ENCODE peak calls at places on chromosomes 7 and 10, in seven cellular contexts. M is heart right ventricle, G is H1, K is A549, P is GM23338, B is keratinocyte, C is brain microvascular endothelial cell. J is an unnamed sample.

GRCh38 chr10:68560201-68560915 is at the start of gene TET1:
- DNase-seq in K (peak), B (no peak), C (peak), M (peak), G (peak), P (peak), J (no peak)

GRCh38 chr7:115008465-115009114 is 86.7 kb downstream of the MDFIC start:
- DNase-seq in C (peak), B (no peak), M (peak), G (no peak), P (no peak), K (no peak), J (no peak)

GRCh38 chr7:137840183-137840779 is 6.5 kb downstream of the DGKI start:
- DNase-seq in B (no peak), P (peak), M (no peak), K (no peak), C (no peak), G (no peak), J (no peak)

GRCh38 chr10:12954866-12955265 is 46.6 kb downstream of the CCDC3 start:
- DNase-seq in C (no peak), G (no peak), B (no peak), K (no peak), P (no peak), M (no peak), J (no peak)

GRCh38 chr10:35690534-35690933 is 48.4 kb upstream of the FZD8 start:
- DNase-seq in M (no peak), G (no peak), K (no peak), C (no peak), B (no peak), P (no peak), J (no peak)

GRCh38 chr10:107141539-107142061 is 22.9 kb downstream of the SORCS1 start:
- DNase-seq in M (no peak), C (no peak), B (no peak), K (no peak), G (no peak), P (no peak), J (no peak)

GRCh38 chr10:17025444-17026295 is 103.9 kb downstream of the CUBN start:
- DNase-seq in P (no peak), C (peak), M (peak), G (no peak), B (peak), K (peak), J (peak)

GRCh38 chr10:84292502-84292901 is 35.9 kb upstream of the CCSER2 start:
- DNase-seq in B (no peak), G (no peak), C (no peak), P (no peak), K (no peak), M (no peak), J (no peak)

GRCh38 chr10:104989880-104990279 is 348.8 kb downstream of the SORCS3 start:
- DNase-seq in B (no peak), P (no peak), G (no peak), M (no peak), K (no peak), C (no peak), J (no peak)

GRCh38 chr7:27994639-27995038 is 186.0 kb downstream of the JAZF1 start:
- DNase-seq in P (no peak), K (no peak), B (no peak), M (no peak), C (no peak), G (no peak), J (no peak)

GRCh38 chr7:75611557-75612178 is 119.5 kb downstream of the SPDYE5 start:
- DNase-seq in K (no peak), M (peak), P (peak), C (no peak), G (no peak), B (no peak), J (peak)

GRCh38 chr10:69413221-69413865 is 3.4 kb downstream of the TACR2 start:
- DNase-seq in M (peak), P (peak), G (peak), C (peak), K (peak), B (no peak), J (no peak)

GRCh38 chr7:6250364-6250833 is 22.0 kb downstream of the CYTH3 start:
- DNase-seq in C (no peak), B (peak), M (no peak), G (no peak), P (no peak), K (no peak), J (no peak)

GRCh38 chr7:2851499-2851898 is 7.4 kb upstream of the GNA12 start:
- DNase-seq in P (no peak), K (no peak), M (no peak), C (no peak), G (no peak), B (no peak), J (no peak)

GRCh38 chr10:95741807-95742528 is 14.0 kb upstream of the ENTPD1 start:
- DNase-seq in G (no peak), K (no peak), B (no peak), P (peak), M (peak), C (peak), J (no peak)

GRCh38 chr10:84541289-84541637 is 212.9 kb downstream of the CCSER2 start:
- DNase-seq in G (no peak), C (no peak), M (no peak), B (no peak), K (peak), P (peak), J (no peak)

GRCh38 chr7:24318326-24318725 is 34.3 kb downstream of the NPY start:
- DNase-seq in C (no peak), P (peak), B (no peak), M (no peak), G (peak), K (peak), J (no peak)

GRCh38 chr7:102883098-102883860 is 29.5 kb upstream of the LRRC17 start:
- DNase-seq in P (no peak), B (peak), K (no peak), M (no peak), C (no peak), G (no peak), J (no peak)

GRCh38 chr10:42482411-42482810 is 156.0 kb downstream of the ZNF33B start:
- DNase-seq in C (no peak), P (no peak), K (no peak), M (no peak), G (no peak), B (no peak), J (no peak)

GRCh38 chr10:91471602-91472001 is 61.5 kb downstream of the HECTD2 start:
- DNase-seq in K (no peak), C (no peak), P (no peak), M (no peak), G (no peak), B (no peak), J (no peak)

GRCh38 chr7:16619979-16620408 is 25.6 kb downstream of the ANKMY2 start:
- DNase-seq in B (no peak), G (no peak), P (no peak), K (no peak), C (no peak), M (no peak), J (no peak)

GRCh38 chr7:32680259-32681173 is 185.2 kb downstream of the AVL9 start:
- DNase-seq in C (peak), B (no peak), M (no peak), G (peak), P (peak), K (no peak), J (no peak)

GRCh38 chr7:110573862-110574528 is 516.9 kb upstream of the LRRN3 start:
- DNase-seq in K (peak), C (peak), M (no peak), B (peak), P (no peak), G (no peak), J (no peak)

GRCh38 chr10:27143686-27144085 is 10.5 kb downstream of the YME1L1 start:
- DNase-seq in C (no peak), K (no peak), B (no peak), P (no peak), G (no peak), M (no peak), J (no peak)

GRCh38 chr7:92840309-92840708 is 3.9 kb upstream of the CDK6 start:
- DNase-seq in K (no peak), G (no peak), P (peak), M (no peak), C (no peak), B (no peak), J (no peak)

GRCh38 chr10:96075977-96076376 is 32.6 kb downstream of the CCNJ start:
- DNase-seq in C (no peak), K (no peak), B (no peak), G (no peak), P (no peak), M (no peak), J (no peak)

GRCh38 chr10:119113805-119114732 is 10.2 kb downstream of the DENND10 start:
- DNase-seq in C (peak), B (no peak), K (peak), M (no peak), P (no peak), G (no peak), J (no peak)

GRCh38 chr10:119118231-119118630 is 14.3 kb downstream of the DENND10 start:
- DNase-seq in M (no peak), P (no peak), G (no peak), C (no peak), K (no peak), B (no peak), J (no peak)

GRCh38 chr10:119119400-119119799 is 15.5 kb downstream of the DENND10 start:
- DNase-seq in P (no peak), C (no peak), G (no peak), K (no peak), B (no peak), M (no peak), J (no peak)

GRCh38 chr10:119116326-119116951 is 12.5 kb downstream of the DENND10 start:
- DNase-seq in B (no peak), P (no peak), K (no peak), M (no peak), G (no peak), C (no peak), J (no peak)

DNA sequence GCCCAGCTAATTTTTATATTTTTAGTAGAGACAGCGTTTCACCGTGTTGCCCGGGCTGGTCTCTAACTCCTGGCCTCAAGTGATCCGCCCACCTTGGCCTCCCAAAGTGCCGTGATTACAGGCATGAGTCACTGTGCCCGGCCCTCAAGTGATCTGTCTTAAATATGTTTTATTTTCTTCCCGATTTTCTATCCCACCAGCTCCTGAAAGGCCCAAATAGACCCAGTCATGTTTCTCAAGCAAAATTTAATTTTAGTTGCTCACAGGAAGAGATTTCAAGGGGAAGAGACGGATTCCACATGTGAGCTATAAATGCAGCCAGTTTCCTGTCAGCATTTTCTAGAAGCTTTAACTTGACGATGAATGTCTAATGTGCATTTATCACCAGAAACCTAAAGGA is 12.0 kb downstream of the DENND10 start:
- DNase-seq in K (no peak), G (no peak), M (no peak), P (no peak), B (no peak), C (peak), J (no peak)
- H3K4me3 ChIP-seq in K (no peak), G (no peak), M (no peak), P (no peak), B (no peak), C (no peak), J (no peak)

DNA sequence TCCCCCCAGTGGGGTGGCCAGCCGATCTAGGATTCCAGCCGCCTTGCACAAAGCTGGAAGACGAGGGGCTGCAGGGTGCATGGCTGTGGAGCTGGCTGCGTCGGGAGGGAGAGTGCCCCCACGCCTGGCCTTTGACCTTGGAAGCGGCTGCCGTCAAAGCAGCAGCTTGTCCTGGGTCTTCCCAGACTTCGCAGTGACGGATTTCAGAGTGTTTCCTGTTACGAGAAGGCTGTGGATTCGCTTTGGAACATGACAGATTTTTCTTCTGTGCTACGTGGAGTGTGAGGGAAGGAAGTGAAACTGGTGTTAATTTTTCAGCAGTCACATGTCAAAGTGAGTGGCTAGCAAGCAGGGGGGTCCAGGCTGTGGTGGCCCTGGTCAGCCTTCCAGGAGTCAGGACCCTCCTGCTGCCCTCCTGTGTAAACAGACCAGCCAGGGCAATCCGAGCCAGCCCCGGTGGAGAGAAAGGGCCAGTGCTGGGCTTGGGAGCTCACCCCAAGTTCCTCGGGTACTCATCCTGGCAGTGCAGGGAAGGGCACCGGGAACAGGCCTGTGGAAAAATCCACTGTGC is 61.8 kb downstream of the LHPP start:
- DNase-seq in B (no peak), K (no peak), G (no peak), P (no peak), M (peak), C (no peak), J (no peak)
- H3K4me3 ChIP-seq in B (no peak), K (peak), G (no peak), P (no peak), M (no peak), C (no peak), J (peak)

DNA sequence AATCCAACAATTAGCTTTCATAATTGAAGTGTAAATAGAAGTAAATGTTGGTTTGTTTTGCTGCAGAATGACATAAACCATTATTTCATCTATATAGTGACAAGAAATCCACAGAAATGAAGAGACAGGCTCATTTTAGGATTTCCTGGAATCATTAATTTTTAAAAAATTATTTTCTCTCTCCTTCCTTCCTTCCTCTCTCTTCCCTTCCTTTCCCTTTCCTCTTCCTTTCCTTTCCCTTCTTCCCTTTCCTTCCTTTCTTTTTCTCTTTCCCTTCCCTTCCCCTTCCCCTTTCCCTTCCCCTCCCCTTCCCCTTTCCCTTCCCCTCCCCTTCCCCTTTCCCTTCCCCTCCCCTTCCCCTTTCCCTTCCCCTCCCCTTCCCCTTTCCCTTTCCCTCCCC is 51.2 kb upstream of the KMT2C start:
- DNase-seq in M (no peak), K (no peak), G (no peak), C (no peak), B (no peak), P (no peak), J (no peak)
- H3K4me3 ChIP-seq in M (no peak), K (no peak), G (no peak), C (no peak), B (no peak), P (no peak), J (no peak)

GRCh38 chr7:157404002-157404401 is 67.2 kb downstream of the DNAJB6 start:
- DNase-seq in M (no peak), K (no peak), C (no peak), G (no peak), P (no peak), B (no peak), J (no peak)

GRCh38 chr7:157402911-157403534 is 66.2 kb downstream of the DNAJB6 start:
- DNase-seq in G (no peak), B (no peak), M (no peak), K (no peak), C (no peak), P (no peak), J (no peak)

GRCh38 chr7:157405914-157406810 is 69.4 kb downstream of the DNAJB6 start:
- DNase-seq in B (no peak), P (no peak), K (no peak), C (no peak), M (peak), G (no peak), J (no peak)

GRCh38 chr7:157405501-157405900 is 68.7 kb downstream of the DNAJB6 start:
- DNase-seq in P (no peak), C (no peak), G (no peak), B (no peak), M (no peak), K (no peak), J (no peak)

GRCh38 chr7:157404845-157405481 is 68.2 kb downstream of the DNAJB6 start:
- DNase-seq in K (peak), B (peak), C (peak), P (no peak), G (no peak), M (no peak), J (no peak)
- H3K4me3 ChIP-seq in K (no peak), B (no peak), C (no peak), P (no peak), G (no peak), M (no peak), J (no peak)

DNA sequence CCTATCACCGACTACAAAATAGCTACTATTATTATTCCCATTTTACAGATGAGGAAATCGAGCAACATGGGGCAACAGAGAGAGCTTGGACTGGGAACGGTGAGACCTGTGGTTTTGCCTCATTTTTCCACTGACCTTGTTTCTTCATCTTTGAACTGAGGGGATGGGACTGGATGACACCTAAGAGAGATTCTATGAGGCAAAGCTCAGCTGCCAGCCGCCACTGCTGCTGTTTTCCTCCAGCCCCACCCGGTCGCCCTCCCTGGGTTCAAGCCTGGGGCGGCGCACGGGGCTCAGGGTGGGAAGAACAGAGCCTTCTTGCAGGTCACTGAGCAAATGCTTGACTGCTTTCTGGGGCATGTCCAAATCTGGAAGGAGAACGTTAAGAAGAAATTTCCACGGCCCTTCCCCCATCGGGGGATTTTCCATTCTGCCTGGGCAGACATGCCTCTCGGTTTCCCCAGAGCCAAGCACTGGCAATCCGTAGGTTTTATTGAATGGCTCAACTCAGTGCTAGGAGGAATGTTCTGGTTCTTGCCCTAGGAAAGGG is 12.3 kb downstream of the DDIT4 start:
- DNase-seq in K (peak), B (no peak), C (no peak), M (no peak), G (no peak), P (no peak), J (no peak)
- H3K4me3 ChIP-seq in K (no peak), B (no peak), C (no peak), M (no peak), G (no peak), P (no peak), J (no peak)

GRCh38 chr10:49608925-49609282 is 1.2 kb upstream of the SLC18A3 start:
- DNase-seq in K (no peak), B (no peak), C (no peak), M (no peak), G (no peak), P (peak), J (no peak)

GRCh38 chr10:49611166-49611814 is 1.2 kb downstream of the SLC18A3 start:
- DNase-seq in G (no peak), C (no peak), M (no peak), K (no peak), B (no peak), P (peak), J (no peak)

GRCh38 chr10:49610735-49611165 is 640 bp downstream of the SLC18A3 start:
- DNase-seq in G (no peak), K (no peak), B (no peak), P (no peak), C (no peak), M (no peak), J (no peak)

GRCh38 chr10:49609283-49610014 is 661 bp upstream of the SLC18A3 start:
- DNase-seq in P (peak), K (no peak), G (no peak), C (no peak), M (no peak), B (no peak), J (no peak)

DNA sequence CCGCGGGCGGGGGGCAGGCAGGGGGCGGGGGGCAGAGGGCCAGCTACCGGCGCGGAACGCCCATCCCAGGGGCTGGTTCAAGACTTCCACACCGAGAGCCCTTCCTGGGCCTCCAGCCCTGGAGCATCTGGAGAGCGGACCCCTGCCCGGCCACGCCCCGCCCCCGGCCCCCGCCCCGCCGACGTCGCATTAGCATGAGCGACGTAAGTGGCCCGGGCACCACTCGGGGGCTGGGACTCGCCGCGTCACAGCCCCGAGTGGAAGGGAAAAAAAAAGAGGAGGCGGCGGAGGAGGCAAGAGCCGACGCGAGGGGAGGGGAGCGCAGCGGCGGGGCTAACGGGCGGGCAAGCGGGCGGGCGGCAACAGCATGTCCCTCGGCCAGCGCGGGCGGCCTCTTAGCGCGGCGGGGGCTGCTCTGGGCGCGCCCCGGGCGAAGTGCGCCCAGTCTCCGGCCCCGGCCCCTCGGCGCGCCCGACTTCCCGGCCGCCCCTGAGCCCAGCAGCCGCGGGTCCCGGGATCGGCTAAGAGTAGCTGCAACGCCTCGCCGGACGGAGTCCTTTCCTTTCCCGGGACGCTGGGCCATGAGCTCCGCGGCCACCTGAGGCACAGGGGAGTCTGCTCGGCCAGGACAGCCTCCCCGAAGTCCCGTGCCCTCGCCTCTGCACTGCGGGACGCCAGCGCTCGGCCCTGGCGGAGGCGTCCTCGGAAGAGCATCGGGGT is at the start of gene SLC18A3:
- DNase-seq in P (peak), M (no peak), B (no peak), C (no peak), K (no peak), G (no peak), J (no peak)
- H3K4me3 ChIP-seq in P (peak), M (no peak), B (no peak), C (peak), K (peak), G (peak), J (peak)

GRCh38 chr7:601573-602340 is 82.1 kb upstream of the PDGFA start:
- DNase-seq in M (peak), G (no peak), K (no peak), B (no peak), C (no peak), P (no peak), J (peak)
- H3K4me3 ChIP-seq in M (no peak), G (no peak), K (no peak), B (no peak), C (no peak), P (no peak), J (peak)